ENCODE peak calls at places on chromosome 6, in four cellular contexts. One of them, this sample, is unnamed.

GRCh38 chr6:20117474-20117873 is 94.8 kb downstream of the MBOAT1 start:
- DNase-seq in CD4-positive, alpha-beta memory T cell: no peak
- DNase-seq in ovary: no peak
- DNase-seq in heart right ventricle: no peak
- DNase-seq in this sample: no peak

GRCh38 chr6:25652007-25652515 is at the start of gene SCGN:
- DNase-seq in ovary: peak
- DNase-seq in CD4-positive, alpha-beta memory T cell: peak
- DNase-seq in heart right ventricle: peak
- DNase-seq in this sample: peak

GRCh38 chr6:154302111-154302752 is 54.4 kb downstream of the IPCEF1 start:
- DNase-seq in CD4-positive, alpha-beta memory T cell: no peak
- DNase-seq in ovary: no peak
- DNase-seq in heart right ventricle: no peak
- DNase-seq in this sample: no peak

GRCh38 chr6:16398587-16398986 is 160.2 kb downstream of the GMPR start:
- DNase-seq in ovary: no peak
- DNase-seq in CD4-positive, alpha-beta memory T cell: no peak
- DNase-seq in heart right ventricle: no peak
- DNase-seq in this sample: no peak

GRCh38 chr6:99588618-99589289 is 17.9 kb upstream of the PRDM13 start:
- DNase-seq in ovary: peak
- DNase-seq in CD4-positive, alpha-beta memory T cell: peak
- DNase-seq in heart right ventricle: peak
- DNase-seq in this sample: peak

GRCh38 chr6:81999270-81999669 is 246.8 kb upstream of the TENT5A start:
- DNase-seq in CD4-positive, alpha-beta memory T cell: no peak
- DNase-seq in heart right ventricle: no peak
- DNase-seq in ovary: no peak
- DNase-seq in this sample: no peak

GRCh38 chr6:109740787-109741186 is 49.7 kb downstream of the FIG4 start:
- DNase-seq in CD4-positive, alpha-beta memory T cell: no peak
- DNase-seq in ovary: no peak
- DNase-seq in heart right ventricle: no peak
- DNase-seq in this sample: no peak

GRCh38 chr6:1255646-1256365 is 56.1 kb upstream of the FOXQ1 start:
- DNase-seq in CD4-positive, alpha-beta memory T cell: no peak
- DNase-seq in ovary: no peak
- DNase-seq in heart right ventricle: no peak
- DNase-seq in this sample: no peak

GRCh38 chr6:150291968-150292710 is 76.7 kb upstream of the IYD start:
- DNase-seq in ovary: no peak
- DNase-seq in CD4-positive, alpha-beta memory T cell: no peak
- DNase-seq in heart right ventricle: no peak
- DNase-seq in this sample: no peak

GRCh38 chr6:7971499-7971898 is 60.9 kb upstream of the TXNDC5 start:
- DNase-seq in ovary: no peak
- DNase-seq in CD4-positive, alpha-beta memory T cell: no peak
- DNase-seq in heart right ventricle: no peak
- DNase-seq in this sample: no peak

GRCh38 chr6:142542704-142543233 is 241.0 kb downstream of the ADGRG6 start:
- DNase-seq in heart right ventricle: peak
- DNase-seq in ovary: peak
- DNase-seq in CD4-positive, alpha-beta memory T cell: no peak
- DNase-seq in this sample: peak

GRCh38 chr6:126030045-126030444 is 43.7 kb downstream of the TRMT11 start:
- DNase-seq in CD4-positive, alpha-beta memory T cell: no peak
- DNase-seq in heart right ventricle: no peak
- DNase-seq in ovary: no peak
- DNase-seq in this sample: no peak

DNA sequence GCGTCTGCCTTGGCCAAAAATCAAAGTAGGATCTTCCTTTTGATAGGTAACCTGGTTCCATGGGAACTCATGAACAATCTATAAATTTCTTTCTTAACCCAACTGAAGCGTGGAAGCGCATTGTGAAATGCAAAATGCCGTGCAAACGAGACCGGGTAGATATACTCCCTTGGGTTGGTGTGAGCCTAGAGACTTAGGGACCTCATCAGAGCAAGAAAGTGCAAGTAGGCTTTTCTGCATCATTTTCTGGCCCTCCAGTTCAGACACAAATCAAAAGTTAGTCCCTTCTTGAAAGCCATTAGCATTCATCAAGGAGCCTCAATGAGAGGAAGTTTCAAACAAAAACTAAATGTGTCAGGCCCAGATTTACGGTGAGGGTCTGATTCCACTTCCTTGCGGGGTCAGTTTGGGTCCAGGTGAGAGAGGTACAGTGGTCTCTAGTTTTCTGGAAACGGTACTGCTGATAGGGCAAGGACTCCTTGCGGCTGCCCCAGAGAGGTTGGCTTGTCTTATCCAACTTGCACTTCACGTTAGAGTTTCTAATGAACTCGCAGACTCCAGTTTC is 5.3 kb upstream of the ZNF184 start:
- DNase-seq in CD4-positive, alpha-beta memory T cell: no peak
- DNase-seq in heart right ventricle: no peak
- DNase-seq in ovary: no peak
- DNase-seq in this sample: no peak
- H3K4me3 ChIP-seq in CD4-positive, alpha-beta memory T cell: peak
- H3K4me3 ChIP-seq in heart right ventricle: peak
- H3K4me3 ChIP-seq in ovary: peak
- H3K4me3 ChIP-seq in this sample: peak

GRCh38 chr6:42745638-42746451 is at the start of gene TBCC:
- DNase-seq in ovary: peak
- DNase-seq in CD4-positive, alpha-beta memory T cell: peak
- DNase-seq in heart right ventricle: peak
- DNase-seq in this sample: peak

GRCh38 chr6:42745083-42745637 is 743 bp downstream of the TBCC start:
- DNase-seq in CD4-positive, alpha-beta memory T cell: no peak
- DNase-seq in heart right ventricle: peak
- DNase-seq in ovary: peak
- DNase-seq in this sample: no peak

GRCh38 chr6:42746452-42747400 is 823 bp upstream of the TBCC start:
- DNase-seq in ovary: peak
- DNase-seq in CD4-positive, alpha-beta memory T cell: peak
- DNase-seq in heart right ventricle: peak
- DNase-seq in this sample: peak

GRCh38 chr6:42751055-42751454 is 5.2 kb upstream of the TBCC start:
- DNase-seq in ovary: no peak
- DNase-seq in heart right ventricle: no peak
- DNase-seq in CD4-positive, alpha-beta memory T cell: no peak
- DNase-seq in this sample: no peak

GRCh38 chr6:42748241-42748898 is 2.5 kb upstream of the TBCC start:
- DNase-seq in CD4-positive, alpha-beta memory T cell: no peak
- DNase-seq in ovary: no peak
- DNase-seq in heart right ventricle: no peak
- DNase-seq in this sample: no peak
- H3K4me3 ChIP-seq in CD4-positive, alpha-beta memory T cell: no peak
- H3K4me3 ChIP-seq in ovary: no peak
- H3K4me3 ChIP-seq in heart right ventricle: peak
- H3K4me3 ChIP-seq in this sample: no peak

GRCh38 chr6:18048953-18049630 is 61.7 kb upstream of the KIF13A start:
- DNase-seq in CD4-positive, alpha-beta memory T cell: no peak
- DNase-seq in ovary: no peak
- DNase-seq in heart right ventricle: no peak
- DNase-seq in this sample: no peak

GRCh38 chr6:18053555-18054445 is 66.4 kb upstream of the KIF13A start:
- DNase-seq in heart right ventricle: no peak
- DNase-seq in CD4-positive, alpha-beta memory T cell: no peak
- DNase-seq in ovary: no peak
- DNase-seq in this sample: no peak

GRCh38 chr6:18055714-18056382 is 66.6 kb downstream of the NHLRC1 start:
- DNase-seq in ovary: no peak
- DNase-seq in heart right ventricle: no peak
- DNase-seq in CD4-positive, alpha-beta memory T cell: no peak
- DNase-seq in this sample: no peak

GRCh38 chr6:18055098-18055497 is 67.4 kb downstream of the NHLRC1 start:
- DNase-seq in heart right ventricle: no peak
- DNase-seq in ovary: no peak
- DNase-seq in CD4-positive, alpha-beta memory T cell: no peak
- DNase-seq in this sample: no peak

GRCh38 chr6:18053071-18053475 is 65.6 kb upstream of the KIF13A start:
- DNase-seq in heart right ventricle: no peak
- DNase-seq in CD4-positive, alpha-beta memory T cell: no peak
- DNase-seq in ovary: no peak
- DNase-seq in this sample: no peak
- H3K4me3 ChIP-seq in heart right ventricle: no peak
- H3K4me3 ChIP-seq in CD4-positive, alpha-beta memory T cell: no peak
- H3K4me3 ChIP-seq in ovary: no peak
- H3K4me3 ChIP-seq in this sample: no peak

DNA sequence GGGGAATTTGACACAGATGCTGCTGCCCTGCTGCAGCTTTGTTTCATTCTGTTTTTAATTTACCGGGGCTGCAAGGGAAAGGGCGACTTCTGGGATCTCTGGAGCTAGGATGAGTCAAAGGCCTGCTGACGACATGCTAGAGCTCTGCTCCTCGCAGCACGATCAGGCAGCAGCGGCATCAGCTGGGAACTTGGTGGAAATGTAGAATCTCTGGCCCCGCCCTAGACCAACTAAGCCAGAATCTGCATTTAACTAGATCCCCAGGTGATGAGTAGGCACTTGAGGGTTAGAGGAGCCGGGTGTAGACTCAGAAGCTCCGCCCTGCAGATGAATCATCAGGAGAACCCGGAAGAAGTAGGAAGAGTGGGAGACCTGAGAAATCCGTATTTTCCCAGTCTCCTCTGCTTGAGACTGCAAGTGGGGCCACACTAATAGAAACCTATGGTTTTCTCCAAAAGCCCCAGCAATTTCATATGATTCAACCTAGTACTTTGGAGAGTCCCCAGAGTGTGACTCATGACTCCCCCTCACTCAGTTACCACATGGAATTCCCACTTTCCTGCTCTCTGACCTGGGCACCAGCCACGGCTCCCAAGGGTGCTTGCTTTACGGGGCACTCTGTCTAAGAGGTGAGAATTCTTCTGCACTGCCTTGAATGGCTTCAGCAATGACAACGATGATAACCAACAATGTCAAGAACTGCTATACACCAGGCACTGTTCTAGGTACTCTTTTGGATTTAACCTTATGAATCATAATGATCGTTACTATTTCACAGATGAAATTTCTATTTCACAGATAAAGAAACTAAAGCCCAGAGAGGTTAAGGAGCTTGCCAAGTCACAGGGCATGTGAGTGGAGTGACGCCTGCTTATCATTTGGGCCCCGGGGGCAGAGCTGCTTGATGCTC is 18.1 kb downstream of the TUBB2B start:
- DNase-seq in CD4-positive, alpha-beta memory T cell: no peak
- DNase-seq in heart right ventricle: no peak
- DNase-seq in ovary: no peak
- DNase-seq in this sample: peak
- H3K4me3 ChIP-seq in CD4-positive, alpha-beta memory T cell: no peak
- H3K4me3 ChIP-seq in heart right ventricle: no peak
- H3K4me3 ChIP-seq in ovary: no peak
- H3K4me3 ChIP-seq in this sample: no peak

DNA sequence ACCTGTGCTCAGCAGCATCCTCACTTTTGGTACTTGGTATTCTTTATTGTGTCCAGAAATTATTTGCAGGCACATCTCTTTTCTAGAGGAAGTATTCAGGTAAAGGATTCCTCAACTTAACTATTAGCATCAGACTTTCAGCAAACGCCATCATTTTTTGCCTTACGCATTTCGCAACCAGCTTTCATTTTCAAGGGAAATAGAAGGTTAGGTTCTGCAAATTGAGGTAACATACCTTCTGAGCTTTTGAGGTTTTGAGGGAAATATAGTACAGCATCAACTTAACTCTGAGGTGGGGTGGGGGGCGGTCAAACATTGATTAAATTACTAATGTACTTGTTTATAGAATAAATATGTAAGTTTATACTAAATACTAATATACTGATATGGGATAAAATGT is 243.6 kb upstream of the RIMS1 start:
- DNase-seq in ovary: no peak
- DNase-seq in CD4-positive, alpha-beta memory T cell: no peak
- DNase-seq in heart right ventricle: no peak
- DNase-seq in this sample: no peak
- H3K4me3 ChIP-seq in ovary: no peak
- H3K4me3 ChIP-seq in CD4-positive, alpha-beta memory T cell: no peak
- H3K4me3 ChIP-seq in heart right ventricle: no peak
- H3K4me3 ChIP-seq in this sample: no peak